ENCODE peak calls at places on chromosomes 5 and 9, in five cellular contexts. C is H1, J is mammary epithelial cell, E is choroid plexus epithelial cell, Z is lower lobe of right lung. B is an unnamed sample.

GRCh38 chr5:73654171-73654811 is 28.3 kb downstream of the ARHGEF28 start:
- DNase-seq in C (no peak), J (peak), E (peak), Z (no peak), B (no peak)

GRCh38 chr5:53643445-53643844 is 83.0 kb downstream of the NDUFS4 start:
- DNase-seq in C (no peak), J (no peak), E (no peak), Z (no peak), B (no peak)

GRCh38 chr9:75803130-75803529 is 87.3 kb upstream of the PCSK5 start:
- DNase-seq in C (no peak), J (peak), E (peak), Z (no peak), B (no peak)

GRCh38 chr5:134003957-134004625 is 684 bp downstream of the VDAC1 start:
- DNase-seq in C (no peak), J (peak), E (peak), Z (peak), B (peak)

GRCh38 chr9:35001803-35002502 is 12.4 kb downstream of the DNAJB5 start:
- DNase-seq in C (no peak), J (peak), E (no peak), Z (no peak), B (no peak)

GRCh38 chr5:17315710-17316221 is 98.3 kb downstream of the BASP1 start:
- DNase-seq in C (no peak), J (peak), E (peak), Z (no peak), B (no peak)

GRCh38 chr9:27379311-27380236 is 82.6 kb upstream of the EQTN start:
- DNase-seq in C (no peak), J (no peak), E (no peak), Z (no peak), B (no peak)

GRCh38 chr5:110869927-110870326 is 131.1 kb downstream of the SLC25A46 start:
- DNase-seq in C (no peak), J (no peak), E (no peak), Z (no peak), B (no peak)

GRCh38 chr5:138949988-138950387 is 74.9 kb upstream of the LRRTM2 start:
- DNase-seq in C (no peak), J (no peak), E (no peak), Z (no peak), B (peak)

GRCh38 chr5:141330299-141331080 is at the start of gene PCDHGA1:
- DNase-seq in C (no peak), J (peak), E (peak), Z (no peak), B (no peak)

GRCh38 chr5:107917983-107918382 is 247.2 kb upstream of the EFNA5 start:
- DNase-seq in C (no peak), J (no peak), E (peak), Z (no peak), B (no peak)

GRCh38 chr5:136249678-136250266 is 56.8 kb upstream of the SMIM32 start:
- DNase-seq in C (peak), J (peak), E (peak), Z (peak), B (peak)

GRCh38 chr9:131112374-131113159 is 12.8 kb upstream of the NUP214 start:
- DNase-seq in C (no peak), J (peak), E (no peak), Z (no peak), B (no peak)

GRCh38 chr9:130931508-130932150 is 7.4 kb downstream of the FIBCD1 start:
- DNase-seq in C (no peak), J (no peak), E (no peak), Z (no peak), B (no peak)

GRCh38 chr9:114656301-114656700 is 1.3 kb downstream of the TEX53 start:
- DNase-seq in C (no peak), J (no peak), E (no peak), Z (no peak), B (no peak)

GRCh38 chr5:1012316-1012841 is 3.8 kb downstream of the NKD2 start:
- DNase-seq in C (no peak), J (no peak), E (no peak), Z (peak), B (no peak)

GRCh38 chr5:95799181-95799835 is 23.2 kb downstream of the GLRX start:
- DNase-seq in C (no peak), J (no peak), E (no peak), Z (no peak), B (no peak)

GRCh38 chr9:97808972-97809371 is 44.1 kb upstream of the FOXE1 start:
- DNase-seq in C (no peak), J (no peak), E (no peak), Z (no peak), B (no peak)

GRCh38 chr9:7368410-7369292 is 430.9 kb downstream of the DMAC1 start:
- DNase-seq in C (no peak), J (peak), E (peak), Z (no peak), B (no peak)

GRCh38 chr9:7354704-7355103 is 444.9 kb downstream of the DMAC1 start:
- DNase-seq in C (no peak), J (no peak), E (no peak), Z (no peak), B (no peak)

GRCh38 chr5:44183312-44183711 is 205.9 kb downstream of the FGF10 start:
- DNase-seq in C (no peak), J (no peak), E (no peak), Z (no peak), B (no peak)

GRCh38 chr5:152523964-152524363 is 118.9 kb upstream of the NMUR2 start:
- DNase-seq in C (no peak), J (peak), E (no peak), Z (no peak), B (no peak)

GRCh38 chr5:19608434-19608833 is 379.6 kb downstream of the CDH18 start:
- DNase-seq in C (no peak), J (peak), E (peak), Z (no peak), B (no peak)

GRCh38 chr5:93607367-93608258 is 24.6 kb downstream of the NR2F1 start:
- DNase-seq in C (no peak), J (peak), E (peak), Z (no peak), B (no peak)

GRCh38 chr5:7754490-7754889 is 96.4 kb downstream of the CFAP90 start:
- DNase-seq in C (no peak), J (no peak), E (no peak), Z (no peak), B (no peak)

GRCh38 chr5:72525816-72526215 is 18.6 kb upstream of the ZNF366 start:
- DNase-seq in C (no peak), J (peak), E (peak), Z (no peak), B (no peak)

GRCh38 chr9:98311541-98311940 is 56.1 kb upstream of the TBC1D2 start:
- DNase-seq in C (no peak), J (no peak), E (no peak), Z (no peak), B (no peak)

GRCh38 chr5:25540628-25541027 is 895.9 kb upstream of the CDH10 start:
- DNase-seq in C (no peak), J (no peak), E (no peak), Z (no peak), B (no peak)

GRCh38 chr5:171821286-171821685 is 35.7 kb downstream of the SMIM23 start:
- DNase-seq in C (no peak), J (no peak), E (no peak), Z (no peak), B (no peak)

GRCh38 chr9:2494571-2494970 is 127.0 kb upstream of the VLDLR start:
- DNase-seq in C (peak), J (peak), E (peak), Z (no peak), B (no peak)

GRCh38 chr5:117788596-117788995 is 1199.8 kb downstream of the DTWD2 start:
- DNase-seq in C (no peak), J (no peak), E (peak), Z (no peak), B (no peak)

GRCh38 chr5:170292509-170292908 is 5.1 kb downstream of the LCP2 start:
- DNase-seq in C (no peak), J (no peak), E (no peak), Z (no peak), B (no peak)
- H3K4me3 ChIP-seq in C (no peak), J (no peak), E (no peak), Z (peak), B (no peak)

GRCh38 chr5:34838785-34839714 is at the start of gene TTC23L:
- DNase-seq in C (peak), J (peak), E (peak), Z (peak), B (peak)
- TF ChIP-seq CTCF in C (no peak), J (no peak), E (no peak), Z (no peak), B (no peak)

GRCh38 chr5:66516535-66516934 is 79.7 kb upstream of the MAST4 start:
- DNase-seq in C (no peak), J (no peak), E (no peak), Z (no peak), B (no peak)

GRCh38 chr5:66511491-66511890 is 84.7 kb upstream of the MAST4 start:
- DNase-seq in C (no peak), J (no peak), E (no peak), Z (no peak), B (no peak)

GRCh38 chr5:66517361-66517760 is 78.8 kb upstream of the MAST4 start:
- DNase-seq in C (no peak), J (no peak), E (no peak), Z (no peak), B (no peak)

GRCh38 chr5:66515209-66515608 is 81.0 kb upstream of the MAST4 start:
- DNase-seq in C (no peak), J (no peak), E (no peak), Z (no peak), B (no peak)

DNA sequence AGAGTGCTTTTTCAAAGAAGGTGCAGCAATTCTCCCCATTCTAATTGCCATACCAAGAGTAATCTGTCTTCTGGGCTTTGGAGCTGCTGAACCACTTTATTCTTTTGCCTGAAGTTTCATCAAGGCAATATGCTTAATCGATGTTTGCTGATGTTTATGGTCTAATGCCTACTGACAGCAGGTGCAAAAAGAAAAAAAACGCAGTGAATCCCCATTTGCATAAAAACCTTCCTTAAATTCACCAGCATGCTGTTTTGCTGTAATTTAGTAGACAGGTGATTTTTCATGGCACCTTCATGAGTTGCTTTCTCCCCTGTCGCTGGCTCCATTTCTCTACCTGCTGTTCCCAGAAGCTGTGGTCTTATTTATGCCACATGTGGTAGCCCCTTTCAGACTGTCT is 83.1 kb upstream of the MAST4 start:
- DNase-seq in C (no peak), J (no peak), E (no peak), Z (no peak), B (no peak)
- H3K4me3 ChIP-seq in C (no peak), J (no peak), E (no peak), Z (no peak), B (no peak)

DNA sequence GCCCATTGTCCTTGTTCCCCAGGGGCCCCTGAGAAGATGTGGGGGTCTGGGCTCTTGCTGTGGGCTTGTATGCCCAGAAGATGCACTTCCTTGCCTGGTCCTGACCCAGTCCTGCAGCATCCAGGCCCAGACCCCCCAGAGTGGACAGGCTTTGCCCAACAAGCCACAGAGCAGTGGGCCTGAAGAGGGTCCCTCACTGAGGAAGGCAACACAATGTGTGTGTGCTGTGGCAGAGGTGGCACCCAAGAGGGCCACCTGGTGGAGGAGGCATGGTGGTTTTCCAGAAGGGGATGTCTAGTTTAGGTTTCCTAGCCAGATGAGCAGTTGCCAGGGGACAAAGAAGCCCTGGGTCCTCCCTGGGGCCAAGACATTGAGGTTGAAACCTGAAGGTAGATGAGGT is 84.3 kb downstream of the PHF2 start:
- DNase-seq in C (no peak), J (no peak), E (no peak), Z (no peak), B (peak)
- TF ChIP-seq CTCF in C (no peak), J (no peak), E (no peak), Z (no peak), B (no peak)

GRCh38 chr9:110578575-110578895 is 1.0 kb downstream of the SVEP1 start:
- DNase-seq in C (no peak), J (peak), E (no peak), Z (no peak), B (no peak)

GRCh38 chr9:110578896-110579752 is at the start of gene SVEP1:
- DNase-seq in C (no peak), J (peak), E (peak), Z (peak), B (peak)

GRCh38 chr9:110575169-110575568 is 4.4 kb downstream of the SVEP1 start:
- DNase-seq in C (no peak), J (no peak), E (no peak), Z (no peak), B (peak)

GRCh38 chr9:110573305-110573704 is 6.2 kb downstream of the SVEP1 start:
- DNase-seq in C (no peak), J (no peak), E (no peak), Z (no peak), B (no peak)

GRCh38 chr9:110575952-110576351 is 3.6 kb downstream of the SVEP1 start:
- DNase-seq in C (no peak), J (no peak), E (peak), Z (no peak), B (no peak)
- H3K4me3 ChIP-seq in C (no peak), J (no peak), E (no peak), Z (peak), B (no peak)

DNA sequence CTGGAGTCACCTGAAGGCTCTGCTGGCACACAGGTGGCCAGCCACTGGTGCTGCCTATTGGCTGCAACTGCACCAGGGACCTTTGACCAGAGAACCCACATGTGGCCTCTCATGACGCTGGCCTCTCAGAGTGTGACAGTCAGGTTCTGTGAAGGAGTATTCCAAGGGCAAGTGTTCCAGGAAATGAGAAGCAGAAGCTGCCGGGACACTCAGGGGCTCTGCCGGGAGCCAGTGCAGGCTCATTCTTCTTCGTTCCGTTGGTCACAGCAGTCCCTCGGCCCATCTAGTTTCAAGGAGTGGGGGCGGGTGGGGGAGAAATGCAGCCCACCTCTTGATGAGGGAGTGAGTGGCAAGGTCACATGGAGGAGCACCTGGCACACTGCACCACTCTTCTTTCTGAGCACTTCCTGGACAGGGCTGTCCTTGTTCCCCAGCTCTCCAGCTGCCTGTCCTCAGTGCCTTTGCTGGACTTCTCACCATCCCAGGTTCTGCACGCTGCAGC is 237.5 kb downstream of the GADD45G start:
- DNase-seq in C (no peak), J (no peak), E (no peak), Z (peak), B (no peak)
- TF ChIP-seq CTCF in C (no peak), J (no peak), E (no peak), Z (no peak), B (no peak)

GRCh38 chr9:115879451-115879850 is 274.1 kb upstream of the PAPPA start:
- DNase-seq in C (no peak), J (no peak), E (no peak), Z (no peak), B (no peak)
- H3K4me3 ChIP-seq in C (no peak), J (no peak), E (no peak), Z (no peak), B (no peak)

GRCh38 chr9:136771907-136772306 is 7.6 kb upstream of the LCN15 start:
- DNase-seq in C (no peak), J (no peak), E (no peak), Z (no peak), B (no peak)

GRCh38 chr9:136774416-136775045 is 10.2 kb upstream of the LCN15 start:
- DNase-seq in C (no peak), J (no peak), E (no peak), Z (no peak), B (no peak)

GRCh38 chr9:136765041-136765440 is 723 bp upstream of the LCN15 start:
- DNase-seq in C (no peak), J (no peak), E (no peak), Z (no peak), B (peak)

GRCh38 chr9:136773386-136774044 is 9.2 kb upstream of the LCN15 start:
- DNase-seq in C (no peak), J (no peak), E (peak), Z (peak), B (no peak)

GRCh38 chr9:136769710-136770191 is 5.4 kb upstream of the LCN15 start:
- DNase-seq in C (no peak), J (no peak), E (peak), Z (no peak), B (peak)
- TF ChIP-seq CTCF in C (peak), J (peak), E (peak), Z (peak), B (no peak)

DNA sequence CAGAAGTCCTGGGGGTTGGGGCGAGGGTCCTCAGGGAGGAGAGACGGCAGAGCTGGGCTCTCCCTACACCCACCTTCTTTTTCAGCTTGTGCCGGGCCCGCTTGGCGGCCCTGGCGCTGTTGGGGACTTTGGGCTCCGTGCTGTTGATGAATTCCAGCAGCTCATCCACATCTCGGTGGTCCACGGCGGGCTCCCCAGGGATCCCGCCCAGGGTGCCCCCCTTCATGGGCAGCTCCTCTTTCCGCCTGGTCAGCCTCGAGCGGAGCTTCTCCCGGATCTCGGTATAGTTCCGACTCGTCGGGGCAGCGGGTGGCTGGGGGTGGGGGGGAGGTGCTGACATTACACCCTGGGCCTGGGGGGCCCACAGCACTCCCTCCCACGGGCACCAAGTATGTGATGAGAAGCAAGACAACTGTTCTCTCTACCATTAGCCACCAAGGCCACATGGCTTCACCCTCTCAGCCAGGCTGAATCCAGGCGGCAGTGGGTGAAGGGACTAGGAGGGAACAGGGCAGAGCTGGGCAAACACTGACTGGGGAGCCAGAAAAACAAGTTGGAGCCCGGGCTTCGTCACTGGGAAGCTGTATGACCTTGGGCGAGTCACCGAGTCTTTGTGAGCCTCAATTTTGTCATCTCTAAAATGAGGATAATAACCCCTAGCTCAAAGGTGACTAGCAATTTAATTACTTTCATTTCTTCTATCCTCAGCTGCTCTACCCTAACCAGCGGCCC is 14.6 kb upstream of the DDX41 start:
- DNase-seq in C (no peak), J (no peak), E (no peak), Z (no peak), B (no peak)
- H3K4me3 ChIP-seq in C (no peak), J (no peak), E (no peak), Z (no peak), B (no peak)

B was measured in tibial artery.